ENCODE peak calls at places on chromosomes 1 and 21, in five cellular contexts. S is naive thymus-derived CD8-positive, alpha-beta T cell; M is endodermal cell; B is colonic mucosa; Y is activated CD4-positive, alpha-beta memory T cell treated with anti-CD3 and anti-CD28 coated beads for 36 hours. R is an unnamed sample.

GRCh38 chr1:8823295-8823664 is 5.8 kb upstream of the RERE start:
- DNase-seq in Y (no peak), B (no peak), S (no peak), M (no peak), R (no peak)

GRCh38 chr1:118101445-118101844 is 83.6 kb downstream of the SPAG17 start:
- DNase-seq in Y (no peak), S (no peak), M (no peak), B (no peak), R (no peak)

GRCh38 chr21:34875830-34876229 is 173.3 kb downstream of the RUNX1 start:
- DNase-seq in M (peak; percentile 22), S (no peak), Y (no peak), B (no peak), R (no peak)

GRCh38 chr1:17259233-17259873 is 10.5 kb downstream of the PADI3 start:
- DNase-seq in S (no peak), Y (no peak), B (no peak), M (no peak), R (no peak)

GRCh38 chr1:247337250-247337746 is 5.6 kb upstream of the ZNF496 start:
- DNase-seq in S (no peak), Y (no peak), M (no peak), B (no peak), R (no peak)

GRCh38 chr1:230768903-230769570 is 21.8 kb downstream of the CAPN9 start:
- DNase-seq in B (no peak), Y (no peak), S (no peak), M (no peak), R (peak; percentile 63)

GRCh38 chr1:50023292-50024159 is at the start of gene AGBL4:
- DNase-seq in B (peak; percentile 69), M (peak; percentile 77), Y (peak; percentile 11), S (no peak), R (no peak)

GRCh38 chr1:226816585-226816984 is 53.8 kb upstream of the PSEN2 start:
- DNase-seq in S (no peak), Y (no peak), B (no peak), M (no peak), R (peak; percentile 74)

GRCh38 chr1:41621791-41622190 is 137.3 kb upstream of the EDN2 start:
- DNase-seq in Y (no peak), B (no peak), S (no peak), M (peak; percentile 18), R (no peak)